ENCODE peak calls at places on chromosomes 1 and 21, in eight cellular contexts. I is keratinocyte, R is GM13976, N is upper lobe of right lung, H is fibroblast of pulmonary artery, Y is neural progenitor cell, T is cardiac fibroblast, P is stomach. A is an unnamed sample.

GRCh38 chr1:6526316-6526715 is 28.0 kb downstream of the NOL9 start:
- DNase-seq in I (no peak), R (no peak), N (no peak), H (no peak), Y (no peak), T (no peak), P (no peak), A (no peak)

GRCh38 chr1:227002531-227003049 is 62.5 kb downstream of the COQ8A start:
- DNase-seq in I (no peak), R (no peak), N (no peak), H (no peak), Y (no peak), T (no peak), P (no peak), A (no peak)

GRCh38 chr1:116852910-116853309 is 56.8 kb upstream of the PTGFRN start:
- DNase-seq in I (no peak), R (no peak), N (no peak), H (no peak), Y (peak; percentile 27), T (no peak), P (no peak), A (no peak)

GRCh38 chr1:32400876-32401631 is 6.8 kb upstream of the BSDC1 start:
- DNase-seq in I (peak; percentile 59), R (peak; percentile 73), N (peak; percentile 89), H (peak; percentile 86), Y (peak; percentile 89), T (peak; percentile 82), P (peak; percentile 88), A (peak; percentile 79)

GRCh38 chr1:227885648-227886502 is 61.9 kb downstream of the WNT9A start:
- DNase-seq in I (peak; percentile 58), R (peak; percentile 37), N (peak; percentile 70), H (peak; percentile 53), Y (no peak), T (peak; percentile 63), P (peak; percentile 58), A (peak; percentile 73)

GRCh38 chr1:245692318-245692717 is 537.5 kb downstream of the KIF26B start:
- DNase-seq in I (no peak), R (no peak), N (no peak), H (no peak), Y (no peak), T (no peak), P (no peak), A (no peak)

GRCh38 chr21:26964379-26964778 is 2.5 kb downstream of the ADAMTS5 start:
- DNase-seq in I (no peak), R (no peak), N (no peak), H (no peak), Y (peak; percentile 22), T (no peak), P (peak; percentile 28), A (no peak)

GRCh38 chr1:54582566-54583306 is 34.7 kb downstream of the ACOT11 start:
- DNase-seq in I (no peak), R (no peak), N (no peak), H (no peak), Y (peak; percentile 83), T (no peak), P (peak; percentile 34), A (no peak)

GRCh38 chr21:41559658-41560599 is 52.0 kb upstream of the TMPRSS2 start:
- DNase-seq in I (no peak), R (peak; percentile 55), N (no peak), H (peak; percentile 50), Y (no peak), T (peak; percentile 57), P (peak; percentile 53), A (no peak)

GRCh38 chr21:35674895-35675470 is 385.3 kb downstream of the SETD4 start:
- DNase-seq in I (no peak), R (no peak), N (no peak), H (peak; percentile 18), Y (no peak), T (peak; percentile 37), P (no peak), A (no peak)

GRCh38 chr1:173367136-173367535 is 110.0 kb upstream of the PRDX6 start:
- DNase-seq in I (no peak), R (no peak), N (no peak), H (no peak), Y (no peak), T (no peak), P (no peak), A (no peak)

GRCh38 chr1:118688891-118689290 is 299.3 kb downstream of the TBX15 start:
- DNase-seq in I (no peak), R (no peak), N (no peak), H (no peak), Y (no peak), T (peak; percentile 22), P (no peak), A (no peak)

GRCh38 chr1:39132505-39133339 is 71.8 kb upstream of the MACF1 start:
- DNase-seq in I (no peak), R (no peak), N (peak; percentile 85), H (peak; percentile 83), Y (peak; percentile 94), T (peak; percentile 69), P (peak; percentile 82), A (peak; percentile 75)

GRCh38 chr21:17257784-17258183 is 255.1 kb upstream of the CXADR start:
- DNase-seq in I (no peak), R (no peak), N (no peak), H (no peak), Y (no peak), T (no peak), P (no peak), A (no peak)

GRCh38 chr1:47196622-47197021 is 6.8 kb upstream of the PDZK1IP1 start:
- DNase-seq in I (no peak), R (no peak), N (peak; percentile 60), H (no peak), Y (no peak), T (no peak), P (no peak), A (peak; percentile 18)

GRCh38 chr1:198598796-198599321 is 40.0 kb upstream of the PTPRC start:
- DNase-seq in I (no peak), R (no peak), N (no peak), H (no peak), Y (no peak), T (no peak), P (no peak), A (no peak)

DNA sequence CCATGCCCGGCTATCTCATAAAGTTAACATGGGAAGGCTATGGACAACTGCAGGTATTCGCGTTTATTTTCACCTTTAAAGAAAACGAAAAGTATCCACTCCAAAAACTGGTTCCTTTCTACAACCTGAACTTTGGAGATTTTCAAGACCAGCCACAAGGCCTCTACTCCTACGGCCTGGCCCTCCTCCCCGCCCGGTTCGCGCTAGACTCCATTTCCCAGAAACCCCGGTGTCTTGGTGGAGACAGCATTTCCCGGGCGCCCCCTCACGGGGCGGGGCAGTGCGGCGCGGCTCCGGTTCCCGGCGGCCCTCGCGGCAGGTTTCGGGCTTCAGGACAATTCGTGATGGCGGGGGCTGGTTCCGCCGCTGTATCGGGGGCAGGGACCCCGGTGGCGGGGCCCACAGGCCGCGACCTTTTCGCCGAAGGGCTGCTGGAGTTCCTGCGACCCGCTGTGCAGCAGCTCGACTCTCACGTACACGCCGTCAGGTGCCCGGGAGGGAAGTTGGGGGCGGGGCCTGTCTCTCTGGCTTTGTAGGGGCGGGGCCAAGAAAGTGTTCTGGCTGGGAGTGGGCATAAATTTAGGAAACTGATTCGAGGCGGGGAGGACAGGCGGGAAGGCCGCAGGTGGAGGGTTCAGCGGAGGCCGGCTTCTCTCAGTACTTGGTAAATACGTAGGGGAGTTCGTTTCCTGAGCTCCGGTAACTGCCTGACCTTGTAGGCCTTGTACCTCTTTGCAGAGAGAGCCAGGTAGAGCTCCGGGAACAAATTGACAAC is at the start of gene SNAPIN:
- DNase-seq in I (no peak), R (peak; percentile 94), N (peak; percentile 97), H (peak; percentile 86), Y (peak; percentile 95), T (peak; percentile 84), P (peak; percentile 90), A (peak; percentile 88)
- TF ChIP-seq CTCF in I (no peak), R (no peak), N (peak; percentile 25), H (no peak), Y (peak; percentile 25), T (no peak), P (no peak), A (no peak)

GRCh38 chr1:219837994-219838294 is 90.4 kb downstream of the SLC30A10 start:
- DNase-seq in I (no peak), R (no peak), N (no peak), H (no peak), Y (no peak), T (no peak), P (no peak), A (no peak)
- TF ChIP-seq CTCF in I (no peak), R (no peak), N (no peak), H (no peak), Y (no peak), T (no peak), P (no peak), A (peak; percentile 22)

GRCh38 chr1:58780586-58781452 is 3.0 kb downstream of the JUN start:
- DNase-seq in I (no peak), R (no peak), N (no peak), H (peak; percentile 56), Y (no peak), T (peak; percentile 39), P (peak; percentile 34), A (no peak)

GRCh38 chr1:58783090-58783992 is 506 bp downstream of the JUN start:
- DNase-seq in I (no peak), R (peak; percentile 43), N (peak; percentile 85), H (peak; percentile 66), Y (peak; percentile 82), T (peak; percentile 67), P (peak; percentile 63), A (peak; percentile 57)

GRCh38 chr1:58783993-58784757 is at the start of gene JUN:
- DNase-seq in I (peak; percentile 97), R (peak; percentile 98), N (peak; percentile 100), H (peak; percentile 100), Y (peak; percentile 99), T (peak; percentile 100), P (peak; percentile 99), A (peak; percentile 99)

GRCh38 chr1:58781541-58782307 is 2.1 kb downstream of the JUN start:
- DNase-seq in I (no peak), R (peak; percentile 57), N (peak; percentile 84), H (peak; percentile 82), Y (peak; percentile 60), T (peak; percentile 74), P (peak; percentile 66), A (peak; percentile 61)

GRCh38 chr1:58782308-58783089 is 1.3 kb downstream of the JUN start:
- DNase-seq in I (no peak), R (peak; percentile 76), N (peak; percentile 86), H (peak; percentile 50), Y (peak; percentile 75), T (peak; percentile 53), P (peak; percentile 66), A (peak; percentile 66)
- TF ChIP-seq CTCF in I (peak; percentile 45), R (peak; percentile 58), N (peak; percentile 12), H (no peak), Y (no peak), T (no peak), P (no peak), A (peak; percentile 8)

DNA sequence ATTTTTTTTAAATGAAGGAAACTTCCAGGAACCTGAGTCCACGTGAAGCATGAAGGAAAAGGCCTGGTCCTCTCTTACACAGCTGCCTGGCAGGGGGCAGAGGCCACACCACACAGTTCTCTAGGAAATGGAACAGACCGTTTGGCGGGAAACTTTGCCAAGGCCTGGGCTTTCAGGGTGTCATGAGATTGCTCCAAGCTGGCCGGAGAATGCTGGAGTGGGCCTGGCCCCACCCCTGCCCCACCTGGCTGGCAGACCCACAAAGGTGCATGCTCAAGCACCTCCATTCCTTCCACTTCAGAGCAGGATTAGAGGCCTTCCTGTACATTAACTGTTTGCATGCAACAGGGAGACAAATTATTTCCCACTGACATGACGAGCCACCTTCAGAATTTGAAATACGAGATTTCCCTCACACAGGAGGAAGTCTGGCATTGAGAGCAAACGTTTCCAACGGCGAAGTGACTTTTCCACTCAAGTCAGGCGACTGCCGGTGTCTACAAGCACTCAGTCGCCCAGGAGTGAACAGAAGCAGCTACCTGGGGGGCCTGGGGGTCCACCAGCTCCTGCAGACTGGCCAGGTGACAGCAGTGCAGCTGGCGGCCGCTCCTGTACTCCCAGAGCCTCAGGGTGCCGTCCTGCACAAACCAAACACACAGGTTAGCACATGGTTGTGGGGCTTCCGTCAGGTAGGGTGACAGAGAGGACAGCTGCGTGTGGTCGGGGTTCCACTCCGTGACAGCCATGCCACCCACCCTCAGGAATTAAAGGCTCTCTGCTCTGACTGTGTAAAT is 24.0 kb downstream of the WDR4 start:
- DNase-seq in I (no peak), R (no peak), N (peak; percentile 87), H (no peak), Y (no peak), T (no peak), P (no peak), A (no peak)
- TF ChIP-seq CTCF in I (no peak), R (no peak), N (no peak), H (no peak), Y (no peak), T (no peak), P (no peak), A (no peak)